ENCODE peak calls at places on chromosomes 2 and 18, in seven cellular contexts. K is lung, E is coronary artery, U is natural killer cell, F is MCF 10A, T is HFF-Myc, S is spleen. P is an unnamed sample.

GRCh38 chr2:62577994-62578836 is 72.2 kb upstream of the TMEM17 start:
- DNase-seq in T (peak; percentile 66), S (no peak), K (no peak), U (no peak), F (peak; percentile 94), E (no peak), P (no peak)

GRCh38 chr2:112138143-112139032 is at the start of gene FBLN7:
- DNase-seq in E (no peak), T (no peak), U (no peak), F (no peak), S (no peak), K (no peak), P (no peak)

GRCh38 chr18:34493099-34493544 is 217.0 kb upstream of the DTNA start:
- DNase-seq in K (peak; percentile 58), T (peak; percentile 1), S (peak; percentile 79), U (no peak), F (peak; percentile 14), E (peak; percentile 87), P (no peak)

GRCh38 chr18:39555511-39555910 is 1989.9 kb upstream of the CELF4 start:
- DNase-seq in T (no peak), F (no peak), K (no peak), U (no peak), S (no peak), E (no peak), P (no peak)

GRCh38 chr18:38359258-38359657 is 793.7 kb upstream of the CELF4 start:
- DNase-seq in F (no peak), K (no peak), U (no peak), S (no peak), T (no peak), E (no peak), P (no peak)

GRCh38 chr18:23871410-23871809 is 143.1 kb upstream of the TTC39C start:
- DNase-seq in U (peak; percentile 61), E (no peak), S (peak; percentile 85), F (peak; percentile 82), K (no peak), T (no peak), P (no peak)

GRCh38 chr2:117613101-117613500 is 201.4 kb upstream of the DDX18 start:
- DNase-seq in S (no peak), T (no peak), K (no peak), U (no peak), E (no peak), F (no peak), P (no peak)

GRCh38 chr18:79912994-79913831 is 38.2 kb downstream of the SLC66A2 start:
- DNase-seq in U (peak; percentile 12), K (peak; percentile 28), E (peak; percentile 54), S (peak; percentile 65), F (no peak), T (no peak), P (no peak)

GRCh38 chr2:20378891-20379519 is 28.4 kb upstream of the PUM2 start:
- DNase-seq in F (peak; percentile 83), U (no peak), T (peak; percentile 49), K (peak; percentile 67), E (peak; percentile 92), S (peak; percentile 85), P (no peak)

GRCh38 chr2:119431155-119431975 is at the start of gene TMEM37:
- DNase-seq in K (peak; percentile 55), T (no peak), E (no peak), U (no peak), S (peak; percentile 84), F (peak; percentile 77), P (peak; percentile 55)

GRCh38 chr2:143451622-143452021 is 322.4 kb downstream of the ARHGAP15 start:
- DNase-seq in S (no peak), F (peak; percentile 69), T (peak; percentile 15), E (no peak), U (no peak), K (no peak), P (no peak)

GRCh38 chr2:25497229-25497861 is 155.6 kb upstream of the DNMT3A start:
- DNase-seq in F (no peak), K (no peak), U (no peak), S (no peak), T (no peak), E (no peak), P (no peak)
- TF ChIP-seq CTCF in F (no peak), K (no peak), U (no peak), S (no peak), T (no peak), E (no peak), P (no peak)

GRCh38 chr2:70190413-70191243 is at the start of gene C2orf42:
- DNase-seq in T (peak; percentile 91), S (peak; percentile 97), K (peak; percentile 96), F (peak; percentile 97), U (peak; percentile 94), E (peak; percentile 97), P (peak; percentile 93)
- TF ChIP-seq CTCF in T (no peak), S (no peak), K (no peak), F (no peak), U (no peak), E (no peak), P (no peak)

GRCh38 chr2:237260032-237260431 is 153.9 kb downstream of the COL6A3 start:
- DNase-seq in U (no peak), T (no peak), F (no peak), S (no peak), E (no peak), K (no peak), P (no peak)

GRCh38 chr2:237256845-237257244 is 157.1 kb downstream of the COL6A3 start:
- DNase-seq in U (no peak), F (no peak), T (no peak), E (no peak), S (no peak), K (no peak), P (no peak)

GRCh38 chr2:237257471-237257951 is 156.5 kb downstream of the COL6A3 start:
- DNase-seq in F (no peak), K (no peak), S (no peak), E (no peak), T (peak; percentile 95), U (no peak), P (no peak)

GRCh38 chr2:237259201-237259600 is 154.8 kb downstream of the COL6A3 start:
- DNase-seq in F (no peak), U (no peak), E (no peak), K (no peak), S (no peak), T (no peak), P (no peak)

DNA sequence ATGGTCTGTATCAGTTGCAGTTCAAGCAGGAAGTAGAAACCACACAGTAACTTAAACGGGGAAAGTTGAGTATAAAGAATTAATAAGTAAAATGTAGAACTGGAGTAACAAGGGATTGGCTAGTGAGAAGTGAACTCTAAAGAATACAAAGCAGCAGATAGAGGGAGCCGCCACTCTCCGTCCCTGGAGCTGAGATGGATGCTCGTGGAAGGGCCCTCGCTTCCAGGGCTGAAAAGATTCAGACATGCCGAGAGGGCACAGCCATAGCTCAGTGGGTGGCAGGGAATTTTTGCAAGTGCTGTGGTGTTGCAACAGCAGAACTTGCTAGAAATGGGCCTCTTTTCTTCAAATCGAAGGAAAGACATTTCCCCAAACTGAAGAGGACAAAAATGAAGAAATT is 155.8 kb downstream of the COL6A3 start:
- DNase-seq in F (no peak), S (no peak), T (no peak), K (no peak), E (no peak), U (no peak), P (no peak)
- TF ChIP-seq CTCF in F (no peak), S (no peak), T (peak; percentile 23), K (no peak), E (no peak), U (no peak), P (no peak)

GRCh38 chr2:67048314-67048713 is 348.8 kb upstream of the ETAA1 start:
- DNase-seq in F (no peak), E (no peak), T (no peak), K (no peak), S (no peak), U (no peak), P (no peak)
- TF ChIP-seq CTCF in F (no peak), E (no peak), T (peak; percentile 11), K (no peak), S (no peak), U (no peak), P (no peak)

GRCh38 chr2:181527058-181527457 is 69.9 kb downstream of the ITGA4 start:
- DNase-seq in F (no peak), T (no peak), U (no peak), S (no peak), K (no peak), E (no peak), P (no peak)
- TF ChIP-seq CTCF in F (no peak), T (no peak), U (no peak), S (no peak), K (no peak), E (no peak), P (no peak)

DNA sequence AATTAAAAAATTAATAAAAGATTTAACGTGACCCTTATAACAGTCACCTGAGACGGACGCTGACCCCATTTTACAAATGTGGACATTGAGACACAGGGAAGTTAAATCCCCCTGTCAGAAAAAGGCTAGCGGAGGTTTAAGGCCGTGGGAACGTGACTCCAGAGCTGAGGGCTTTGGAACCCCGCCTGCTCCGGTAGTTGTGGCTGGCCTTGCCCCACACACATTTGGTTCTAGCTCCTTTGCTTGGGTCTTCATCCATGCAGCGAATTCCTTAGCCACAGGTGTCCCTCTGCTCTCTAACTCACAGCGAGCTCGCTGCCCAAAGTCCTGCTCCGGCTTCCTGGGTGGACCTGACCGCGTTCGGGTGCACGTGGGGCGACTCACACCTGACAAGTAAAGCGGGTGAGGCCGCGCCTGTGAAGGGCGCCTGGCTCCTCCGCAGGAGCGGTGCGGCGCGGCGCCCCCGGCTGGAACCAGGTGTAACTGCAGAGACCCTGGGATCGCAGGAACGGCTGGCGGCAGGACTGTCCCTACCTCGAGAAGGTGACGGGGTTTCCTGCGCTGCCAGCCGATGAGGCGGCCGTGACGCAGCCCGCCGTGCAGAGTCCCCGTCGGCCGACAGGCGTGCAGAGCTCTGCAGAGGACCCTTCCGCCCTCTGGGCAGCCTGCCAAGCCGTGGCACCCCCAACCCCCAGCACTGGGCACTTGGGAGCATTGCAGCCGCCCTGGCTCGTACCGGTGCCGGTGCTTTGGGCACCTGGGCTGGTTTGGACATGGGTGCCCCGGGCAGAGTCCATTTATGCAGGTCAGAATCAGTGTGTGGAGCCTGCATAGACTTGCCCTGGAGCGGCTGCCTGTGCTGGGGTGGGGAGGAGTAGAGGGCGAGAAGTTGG is 2.4 kb upstream of the PROC start:
- DNase-seq in F (peak; percentile 61), K (peak; percentile 76), S (peak; percentile 95), E (peak; percentile 72), U (peak; percentile 69), T (no peak), P (peak; percentile 72)
- TF ChIP-seq CTCF in F (peak; percentile 58), K (peak; percentile 25), S (peak; percentile 82), E (peak; percentile 34), U (peak; percentile 63), T (no peak), P (no peak)

GRCh38 chr18:37314534-37314933 is 251.1 kb downstream of the CELF4 start:
- DNase-seq in U (no peak), K (no peak), S (no peak), T (no peak), E (no peak), F (no peak), P (no peak)
- TF ChIP-seq CTCF in U (no peak), K (no peak), S (no peak), T (no peak), E (no peak), F (no peak), P (no peak)